ENCODE peak calls at places on chromosomes 4 and X, in seven cellular contexts. M is CD4-positive, alpha-beta T cell; Y is mucosa of gallbladder; D is GM13977; T is SJSA1; N is activated CD8-positive, alpha-beta memory T cell treated with anti-CD3 and anti-CD28 coated beads for 48 hours; C is heart right ventricle. Q is an unnamed sample.
A peak's percentile ranks its signal among the peaks of the same experiment; 100 is the strongest.

GRCh38 chr4:78131403-78131802 is 74.3 kb downstream of the FRAS1 start:
- DNase-seq in Y (no peak), M (no peak), C (no peak), N (no peak), D (no peak), T (peak; percentile 2), Q (no peak)

GRCh38 chr4:128913228-128913627 is 103.7 kb downstream of the JADE1 start:
- DNase-seq in N (no peak), Y (no peak), C (no peak), T (no peak), M (no peak), D (peak; percentile 9), Q (no peak)

GRCh38 chrX:136725446-136726104 is 55.2 kb downstream of the ARHGEF6 start:
- DNase-seq in C (no peak), D (no peak), N (no peak), M (no peak), Y (no peak), T (no peak), Q (no peak)

GRCh38 chr4:17492058-17492741 is 19.7 kb downstream of the QDPR start:
- DNase-seq in D (no peak), M (no peak), Y (no peak), T (no peak), N (no peak), C (no peak), Q (no peak)

GRCh38 chr4:141731481-141731880 is 95.1 kb downstream of the IL15 start:
- DNase-seq in C (no peak), Y (no peak), N (no peak), D (no peak), T (no peak), M (no peak), Q (no peak)

GRCh38 chr4:39342731-39343130 is 23.4 kb downstream of the RFC1 start:
- DNase-seq in T (no peak), D (no peak), M (no peak), Y (no peak), C (no peak), N (no peak), Q (no peak)

GRCh38 chr4:14023901-14024300 is 396.4 kb upstream of the BOD1L1 start:
- DNase-seq in D (no peak), C (no peak), T (no peak), M (no peak), Y (no peak), N (no peak), Q (no peak)

GRCh38 chr4:165199722-165200121 is 7.6 kb upstream of the KLHL2 start:
- DNase-seq in C (no peak), D (no peak), N (no peak), T (no peak), Y (peak; percentile 48), M (no peak), Q (no peak)

GRCh38 chr4:152255437-152255836 is 280.5 kb downstream of the FBXW7 start:
- DNase-seq in D (peak; percentile 49), C (peak; percentile 20), Y (no peak), M (peak; percentile 19), T (peak; percentile 6), N (no peak), Q (no peak)

GRCh38 chrX:17689971-17690409 is 47.3 kb upstream of the SCML1 start:
- DNase-seq in T (peak; percentile 46), D (peak; percentile 57), N (no peak), Y (peak; percentile 65), C (peak; percentile 48), M (no peak), Q (peak; percentile 2)

GRCh38 chr4:162866565-162866964 is 300.1 kb downstream of the NAF1 start:
- DNase-seq in M (no peak), N (no peak), C (no peak), T (no peak), D (no peak), Y (no peak), Q (no peak)

GRCh38 chr4:21139327-21139726 is 439.1 kb downstream of the PACRGL start:
- DNase-seq in D (no peak), T (no peak), M (no peak), Y (no peak), N (no peak), C (no peak), Q (no peak)

GRCh38 chr4:52036875-52037274 is 1.2 kb downstream of the SGCB start:
- DNase-seq in C (no peak), M (no peak), T (no peak), D (no peak), Y (no peak), N (no peak), Q (no peak)

GRCh38 chrX:53071604-53072417 is 10.4 kb upstream of the TSPYL2 start:
- DNase-seq in D (peak; percentile 77), T (peak; percentile 44), C (peak; percentile 46), M (peak; percentile 47), N (no peak), Y (peak; percentile 70), Q (peak; percentile 55)